ENCODE peak calls at places on chromosomes 5 and 9, in five cellular contexts. Q, Y, O, N and E are unnamed samples.
A peak's percentile ranks its signal among the peaks of the same experiment; 100 is the strongest.

GRCh38 chr5:175847503-175847902 is 23.9 kb upstream of the CPLX2 start:
- DNase-seq in Q (peak; percentile 19), Y (no peak), O (peak; percentile 35), N (no peak), E (no peak)

GRCh38 chr5:54514841-54515432 is 2.6 kb upstream of the SNX18 start:
- DNase-seq in Q (no peak), Y (no peak), O (no peak), N (no peak), E (no peak)

GRCh38 chr5:149175346-149176113 is 34.2 kb downstream of the ABLIM3 start:
- DNase-seq in Q (no peak), Y (no peak), O (no peak), N (no peak), E (no peak)

GRCh38 chr5:174794941-174795672 is 70.7 kb downstream of the MSX2 start:
- DNase-seq in Q (no peak), Y (no peak), O (no peak), N (no peak), E (no peak)

GRCh38 chr5:132098151-132098594 is 24.6 kb downstream of the CSF2 start:
- DNase-seq in Q (peak; percentile 79), Y (no peak), O (no peak), N (peak; percentile 21), E (no peak)

GRCh38 chr9:90651246-90651645 is 8.6 kb upstream of the DIRAS2 start:
- DNase-seq in Q (no peak), Y (no peak), O (no peak), N (no peak), E (no peak)

GRCh38 chr9:78029601-78030552 is 1.7 kb downstream of the GNAQ start:
- DNase-seq in Q (no peak), Y (no peak), O (no peak), N (no peak), E (no peak)

GRCh38 chr5:59069438-59070079 is 486.7 kb downstream of the RAB3C start:
- DNase-seq in Q (no peak), Y (no peak), O (peak; percentile 68), N (no peak), E (no peak)

GRCh38 chr5:102778478-102778877 is 23.4 kb downstream of the PAM start:
- DNase-seq in Q (no peak), Y (no peak), O (no peak), N (no peak), E (no peak)

GRCh38 chr5:168165221-168165965 is 126.1 kb upstream of the WWC1 start:
- DNase-seq in Q (no peak), Y (no peak), O (no peak), N (no peak), E (no peak)

GRCh38 chr9:928363-929042 is 48.0 kb upstream of the DMRT3 start:
- DNase-seq in Q (peak; percentile 14), Y (peak; percentile 27), O (peak; percentile 28), N (no peak), E (peak; percentile 37)

GRCh38 chr5:116445311-116445710 is 129.3 kb downstream of the SEMA6A start:
- DNase-seq in Q (no peak), Y (no peak), O (no peak), N (no peak), E (no peak)

GRCh38 chr5:115816226-115817042 is at the start of gene CDO1:
- DNase-seq in Q (no peak), Y (peak; percentile 85), O (no peak), N (no peak), E (no peak)

GRCh38 chr5:157366741-157367684 is 93.0 kb upstream of the NIPAL4 start:
- DNase-seq in Q (peak; percentile 19), Y (peak; percentile 53), O (peak; percentile 28), N (no peak), E (no peak)

GRCh38 chr9:132882616-132883015 is 3.9 kb downstream of the SPACA9 start:
- DNase-seq in Q (no peak), Y (no peak), O (no peak), N (no peak), E (no peak)

GRCh38 chr5:140605879-140606278 is 27.1 kb downstream of the CD14 start:
- DNase-seq in Q (no peak), Y (no peak), O (no peak), N (no peak), E (no peak)

GRCh38 chr5:61362796-61363364 is 30.8 kb downstream of the ZSWIM6 start:
- DNase-seq in Q (no peak), Y (no peak), O (no peak), N (no peak), E (no peak)

GRCh38 chr5:83527191-83527590 is 55.6 kb downstream of the VCAN start:
- DNase-seq in Q (no peak), Y (no peak), O (no peak), N (no peak), E (no peak)

GRCh38 chr9:129964901-129965734 is 77.9 kb downstream of the FNBP1 start:
- DNase-seq in Q (no peak), Y (no peak), O (no peak), N (no peak), E (no peak)

GRCh38 chr9:38316166-38316765 is 76.2 kb upstream of the ALDH1B1 start:
- DNase-seq in Q (no peak), Y (no peak), O (no peak), N (no peak), E (no peak)

GRCh38 chr9:38322937-38323336 is 69.6 kb upstream of the ALDH1B1 start:
- DNase-seq in Q (no peak), Y (no peak), O (no peak), N (no peak), E (no peak)

GRCh38 chr9:38315085-38315595 is 77.4 kb upstream of the ALDH1B1 start:
- DNase-seq in Q (no peak), Y (no peak), O (no peak), N (no peak), E (no peak)

GRCh38 chr9:38319496-38320173 is 72.9 kb upstream of the ALDH1B1 start:
- DNase-seq in Q (no peak), Y (no peak), O (no peak), N (no peak), E (no peak)

GRCh38 chr9:38318755-38319495 is 73.6 kb upstream of the ALDH1B1 start:
- DNase-seq in Q (no peak), Y (peak; percentile 53), O (no peak), N (peak; percentile 90), E (no peak)
- TF ChIP-seq ZBTB33 in Q (no peak), Y (no peak), O (no peak), N (no peak), E (no peak)

GRCh38 chr9:37732086-37732744 is 21.4 kb upstream of the TRMT10B start:
- DNase-seq in Q (no peak), Y (peak; percentile 84), O (no peak), N (no peak), E (no peak)

GRCh38 chr9:37729499-37729898 is 24.1 kb upstream of the TRMT10B start:
- DNase-seq in Q (no peak), Y (no peak), O (no peak), N (no peak), E (no peak)

GRCh38 chr9:37732952-37733351 is 20.7 kb upstream of the TRMT10B start:
- DNase-seq in Q (no peak), Y (no peak), O (no peak), N (no peak), E (no peak)

GRCh38 chr9:37730256-37730655 is 23.3 kb upstream of the TRMT10B start:
- DNase-seq in Q (no peak), Y (no peak), O (no peak), N (no peak), E (no peak)

GRCh38 chr9:37730840-37731239 is 22.8 kb upstream of the TRMT10B start:
- DNase-seq in Q (no peak), Y (no peak), O (no peak), N (no peak), E (no peak)
- H2AFZ ChIP-seq in Q (no peak overlapping the region), Y (no peak overlapping the region), O (no peak overlapping the region), N (no peak overlapping the region), E (no peak overlapping the region)

DNA sequence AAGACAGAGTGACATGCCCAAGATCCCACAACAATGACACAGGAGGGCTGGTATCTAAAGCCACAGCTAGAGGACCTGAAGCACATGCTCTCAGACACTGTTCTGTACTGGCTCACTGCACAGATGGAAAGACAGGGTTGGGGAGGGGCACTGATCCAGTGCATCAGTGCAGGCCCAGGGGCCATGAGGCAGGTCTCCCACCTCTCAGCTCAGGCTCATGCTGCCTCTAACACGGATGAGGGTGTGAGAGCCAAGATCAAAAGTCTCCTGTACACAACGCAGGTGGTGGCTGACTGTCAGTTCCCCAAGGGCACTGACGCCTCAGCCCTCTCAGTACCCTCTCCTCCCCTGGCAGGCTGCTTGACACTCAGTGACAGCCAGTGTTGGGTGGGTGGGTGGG is 10.9 kb downstream of the RAPGEF1 start:
- DNase-seq in Q (no peak), Y (peak; percentile 51), O (no peak), N (no peak), E (no peak)
- TF ChIP-seq ZBTB33 in Q (no peak), Y (no peak), O (no peak), N (no peak), E (no peak)

DNA sequence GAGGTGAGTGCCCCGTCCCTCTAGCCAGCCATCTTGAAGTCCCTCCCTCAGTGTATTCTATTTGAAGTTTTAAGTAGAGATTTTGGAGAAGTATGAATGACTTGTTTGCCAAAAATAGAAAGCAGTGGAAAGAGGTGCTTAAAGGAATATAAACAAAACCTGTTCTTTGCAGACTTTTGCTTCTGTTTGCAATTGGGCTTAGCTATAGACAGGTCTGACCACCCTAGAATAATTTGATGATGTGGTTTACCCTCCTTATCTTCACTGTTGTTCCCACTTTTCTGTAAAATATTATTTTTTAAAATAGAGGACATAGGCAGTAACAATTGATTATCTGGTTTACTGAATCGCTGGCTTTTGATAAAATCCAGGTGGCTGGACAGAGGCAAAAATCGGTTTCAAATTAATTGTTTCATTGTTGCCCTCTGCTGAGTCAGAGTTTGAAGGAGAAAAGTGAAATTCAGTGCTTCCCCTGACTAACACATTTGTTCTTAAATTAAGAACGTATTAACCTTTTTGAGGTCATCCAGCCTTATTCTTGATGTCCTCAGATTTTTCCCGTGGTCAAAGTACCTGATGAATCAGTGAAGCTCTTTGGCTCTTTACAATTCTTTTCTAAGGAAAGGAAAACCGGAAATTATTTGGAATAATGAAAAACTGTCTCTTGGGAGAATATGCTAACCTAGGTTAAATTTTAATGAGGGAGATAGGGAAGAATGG is 21.4 kb downstream of the OSMR start:
- DNase-seq in Q (no peak), Y (no peak), O (no peak), N (no peak), E (no peak)
- H2AFZ ChIP-seq in Q (no peak overlapping the region), Y (no peak overlapping the region), O (no peak overlapping the region), N (no peak overlapping the region), E (no peak overlapping the region)

GRCh38 chr5:87127426-87127825 is 140.3 kb upstream of the RASA1 start:
- DNase-seq in Q (no peak), Y (no peak), O (no peak), N (no peak), E (no peak)

GRCh38 chr5:87129051-87129450 is 138.6 kb upstream of the RASA1 start:
- DNase-seq in Q (no peak), Y (no peak), O (no peak), N (no peak), E (no peak)

GRCh38 chr5:87127956-87128687 is 139.6 kb upstream of the RASA1 start:
- DNase-seq in Q (no peak), Y (no peak), O (no peak), N (no peak), E (no peak)

GRCh38 chr5:87125796-87126195 is 141.9 kb upstream of the RASA1 start:
- DNase-seq in Q (no peak), Y (no peak), O (no peak), N (no peak), E (no peak)

DNA sequence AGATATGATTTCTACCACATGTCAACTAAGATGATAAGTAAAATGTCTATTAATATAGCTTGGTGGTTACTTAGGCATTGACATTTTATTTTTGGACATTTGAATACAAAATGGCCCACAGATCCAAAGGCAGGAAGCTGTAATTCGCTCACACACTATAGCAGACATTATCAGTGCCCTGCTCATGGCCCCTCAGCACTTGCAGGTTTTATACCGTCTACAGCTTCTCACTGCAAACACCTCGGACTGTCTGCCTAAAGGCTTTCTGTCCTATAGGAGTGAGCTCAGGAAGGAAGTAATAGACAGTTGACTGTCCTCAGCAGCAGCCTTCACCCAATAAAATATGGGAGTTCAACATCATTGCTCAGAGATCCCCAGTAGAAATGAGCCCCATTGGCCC is 140.8 kb upstream of the RASA1 start:
- DNase-seq in Q (no peak), Y (no peak), O (no peak), N (no peak), E (no peak)
- TF ChIP-seq ZBTB33 in Q (no peak), Y (no peak), O (no peak), N (no peak), E (no peak)